ENCODE peak calls at places on chromosomes 4 and X, in five cellular contexts. One of them, this sample, is unnamed. For H3K4me1, the result is how much of the 10 kb centered on the place peaks cover.

GRCh38 chr4:98318521-98318920 is 57.3 kb downstream of the RAP1GDS1 start:
- DNase-seq in MM.1S: no peak
- DNase-seq in GM23248: no peak
- DNase-seq in neural progenitor cell: no peak
- DNase-seq in hepatocyte: no peak
- DNase-seq in this sample: no peak

GRCh38 chr4:114368751-114369150 is 229.9 kb upstream of the UGT8 start:
- DNase-seq in MM.1S: no peak
- DNase-seq in GM23248: peak
- DNase-seq in neural progenitor cell: no peak
- DNase-seq in hepatocyte: no peak
- DNase-seq in this sample: no peak

GRCh38 chr4:81032805-81033684 is 2.5 kb downstream of the BMP3 start:
- DNase-seq in MM.1S: no peak
- DNase-seq in GM23248: no peak
- DNase-seq in neural progenitor cell: peak
- DNase-seq in hepatocyte: no peak
- DNase-seq in this sample: peak

GRCh38 chr4:188002751-188003150 is 7.2 kb downstream of the ZFP42 start:
- DNase-seq in MM.1S: no peak
- DNase-seq in GM23248: no peak
- DNase-seq in neural progenitor cell: no peak
- DNase-seq in hepatocyte: no peak
- DNase-seq in this sample: no peak

GRCh38 chrX:154840856-154841255 is 6.4 kb upstream of the SMIM9 start:
- DNase-seq in MM.1S: peak
- DNase-seq in GM23248: peak
- DNase-seq in neural progenitor cell: no peak
- DNase-seq in hepatocyte: peak
- DNase-seq in this sample: peak

GRCh38 chr4:74539043-74539790 is 94.3 kb downstream of the AREG start:
- DNase-seq in MM.1S: no peak
- DNase-seq in GM23248: peak
- DNase-seq in neural progenitor cell: no peak
- DNase-seq in hepatocyte: peak
- DNase-seq in this sample: peak

GRCh38 chr4:65450899-65451298 is 219.4 kb downstream of the EPHA5 start:
- DNase-seq in MM.1S: no peak
- DNase-seq in GM23248: no peak
- DNase-seq in neural progenitor cell: peak
- DNase-seq in hepatocyte: no peak
- DNase-seq in this sample: no peak

GRCh38 chr4:52201705-52202104 is 150.6 kb downstream of the SPATA18 start:
- DNase-seq in MM.1S: no peak
- DNase-seq in GM23248: no peak
- DNase-seq in neural progenitor cell: peak
- DNase-seq in hepatocyte: no peak
- DNase-seq in this sample: no peak

GRCh38 chrX:29113221-29113620 is 526.0 kb downstream of the IL1RAPL1 start:
- DNase-seq in MM.1S: no peak
- DNase-seq in GM23248: no peak
- DNase-seq in neural progenitor cell: no peak
- DNase-seq in hepatocyte: no peak
- DNase-seq in this sample: no peak

GRCh38 chr4:47106561-47106960 is 75.2 kb downstream of the GABRB1 start:
- DNase-seq in MM.1S: no peak
- DNase-seq in GM23248: no peak
- DNase-seq in neural progenitor cell: no peak
- DNase-seq in hepatocyte: no peak
- DNase-seq in this sample: no peak

GRCh38 chr4:140100771-140101170 is 53.2 kb downstream of the MAML3 start:
- DNase-seq in MM.1S: no peak
- DNase-seq in GM23248: no peak
- DNase-seq in neural progenitor cell: no peak
- DNase-seq in hepatocyte: no peak
- DNase-seq in this sample: no peak
- H3K4me1 ChIP-seq in MM.1S: under half
- H3K4me1 ChIP-seq in GM23248: under half
- H3K4me1 ChIP-seq in neural progenitor cell: under half
- H3K4me1 ChIP-seq in hepatocyte: under half
- H3K4me1 ChIP-seq in this sample: half or more

DNA sequence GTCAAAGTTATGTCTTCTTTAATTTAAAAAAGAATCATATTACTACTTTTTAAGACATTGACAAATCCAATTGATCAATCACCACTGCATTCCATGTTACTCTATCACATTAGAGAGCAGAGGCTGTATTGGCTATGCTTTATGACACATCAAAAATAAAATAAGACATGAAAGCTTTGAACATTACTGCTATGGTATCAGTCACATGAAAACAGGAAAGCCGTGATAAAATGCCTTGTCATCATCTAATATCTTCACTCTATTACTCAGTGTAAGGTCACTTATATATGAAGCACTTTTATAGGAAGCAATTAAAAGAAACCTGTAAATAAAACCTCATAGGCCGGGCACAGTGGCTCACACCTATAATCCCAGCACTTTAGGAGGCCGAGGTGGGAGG is 27.7 kb upstream of the CEP135 start:
- DNase-seq in MM.1S: no peak
- DNase-seq in GM23248: peak
- DNase-seq in neural progenitor cell: no peak
- DNase-seq in hepatocyte: no peak
- DNase-seq in this sample: peak
- TF ChIP-seq EZH2phosphoT487 in MM.1S: no peak
- TF ChIP-seq EZH2phosphoT487 in GM23248: no peak
- TF ChIP-seq EZH2phosphoT487 in neural progenitor cell: no peak
- TF ChIP-seq EZH2phosphoT487 in hepatocyte: no peak
- TF ChIP-seq EZH2phosphoT487 in this sample: no peak

GRCh38 chr4:145865274-145865941 is 73.2 kb downstream of the ZNF827 start:
- DNase-seq in MM.1S: no peak
- DNase-seq in GM23248: no peak
- DNase-seq in neural progenitor cell: no peak
- DNase-seq in hepatocyte: no peak
- DNase-seq in this sample: no peak
- H3K4me3 ChIP-seq in MM.1S: no peak
- H3K4me3 ChIP-seq in GM23248: no peak
- H3K4me3 ChIP-seq in neural progenitor cell: no peak
- H3K4me3 ChIP-seq in hepatocyte: no peak
- H3K4me3 ChIP-seq in this sample: no peak

GRCh38 chrX:46965125-46965758 is 53.0 kb downstream of the JADE3 start:
- DNase-seq in MM.1S: no peak
- DNase-seq in GM23248: peak
- DNase-seq in neural progenitor cell: no peak
- DNase-seq in hepatocyte: peak
- DNase-seq in this sample: peak
- H3K4me1 ChIP-seq in MM.1S: under half
- H3K4me1 ChIP-seq in GM23248: under half
- H3K4me1 ChIP-seq in neural progenitor cell: under half
- H3K4me1 ChIP-seq in hepatocyte: under half
- H3K4me1 ChIP-seq in this sample: under half

DNA sequence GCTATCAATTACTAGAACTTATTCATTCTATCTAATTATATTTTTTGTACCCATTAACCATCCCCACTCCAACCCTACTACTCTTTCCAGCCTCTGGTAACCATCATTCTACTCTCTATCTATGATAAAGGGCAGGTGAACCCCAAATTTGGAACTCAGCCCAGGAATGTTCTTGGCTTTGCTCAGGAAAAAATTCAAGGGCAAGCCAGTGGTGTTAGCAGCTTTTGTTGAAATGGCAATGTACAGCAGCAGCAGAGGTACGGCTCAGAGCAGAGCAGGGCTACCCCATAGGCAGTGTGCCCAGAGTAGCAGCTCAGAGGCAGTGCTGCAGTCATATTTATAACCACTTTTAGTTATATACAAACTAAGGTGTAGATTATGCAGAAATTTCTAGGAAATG is 138.2 kb downstream of the RNF150 start:
- DNase-seq in MM.1S: no peak
- DNase-seq in GM23248: no peak
- DNase-seq in neural progenitor cell: no peak
- DNase-seq in hepatocyte: no peak
- DNase-seq in this sample: no peak
- TF ChIP-seq EZH2phosphoT487 in MM.1S: no peak
- TF ChIP-seq EZH2phosphoT487 in GM23248: no peak
- TF ChIP-seq EZH2phosphoT487 in neural progenitor cell: no peak
- TF ChIP-seq EZH2phosphoT487 in hepatocyte: no peak
- TF ChIP-seq EZH2phosphoT487 in this sample: no peak

DNA sequence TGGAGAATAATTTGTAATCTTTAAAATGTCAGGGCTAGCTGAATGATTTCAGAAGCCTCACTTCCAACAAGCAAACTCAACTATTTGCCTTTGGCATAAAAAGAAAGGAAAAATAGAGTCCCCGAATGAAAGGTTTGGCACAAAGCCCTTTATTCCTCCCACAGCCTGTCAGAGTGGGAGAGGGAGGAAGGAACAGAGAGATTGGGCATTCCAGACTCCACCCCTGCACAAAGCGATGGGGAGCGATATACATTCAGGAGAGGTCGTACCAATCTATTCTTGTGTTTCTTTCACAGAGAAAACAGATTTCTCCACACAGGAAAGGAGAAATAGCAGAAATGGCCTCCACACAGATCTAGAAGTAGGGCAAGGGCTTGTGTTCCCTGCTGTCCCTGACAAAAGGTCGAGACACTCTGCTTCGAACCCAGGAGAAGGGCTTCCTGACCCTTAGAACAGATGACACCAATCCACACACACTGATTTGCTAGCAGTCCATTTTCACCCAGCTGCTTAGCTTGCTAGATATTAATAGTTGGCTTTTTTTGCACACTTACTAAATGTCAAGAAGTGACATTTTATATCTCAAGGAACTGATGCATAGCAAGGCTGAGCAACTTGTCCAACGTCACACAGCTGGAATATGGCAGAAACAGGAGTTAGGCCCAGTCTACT is 197.4 kb downstream of the MAML3 start:
- DNase-seq in MM.1S: no peak
- DNase-seq in GM23248: no peak
- DNase-seq in neural progenitor cell: peak
- DNase-seq in hepatocyte: no peak
- DNase-seq in this sample: no peak
- H3K4me3 ChIP-seq in MM.1S: no peak
- H3K4me3 ChIP-seq in GM23248: no peak
- H3K4me3 ChIP-seq in neural progenitor cell: no peak
- H3K4me3 ChIP-seq in hepatocyte: no peak
- H3K4me3 ChIP-seq in this sample: no peak